ENCODE peak calls at places on chromosomes 5 and 9, in ten cellular contexts. D is upper lobe of left lung; G is Daoy; T is osteocyte; O is fibroblast of the conjunctiva; K is sigmoid colon; W is HuH-7.5; M is M059J; J is activated T-helper 9 cell treated with anti-CD3 and anti-CD28 coated beads, Interleukin-2, amount 50 U/mL, for 16 hours; Q is stimulated activated CD8-positive, alpha-beta memory T cell treated with anti-CD3 and anti-CD28 coated beads, Interleukin-2, amount 100 ng/mL, for 48 hours. E is an unnamed sample.

GRCh38 chr9:76400534-76401096 is 6.4 kb upstream of the RFK start:
- DNase-seq in D (no peak), G (no peak), T (no peak), O (no peak), K (no peak), W (no peak), M (peak), J (no peak), Q (no peak), E (no peak)

GRCh38 chr5:95891499-95891898 is 69.0 kb upstream of the GLRX start:
- DNase-seq in D (no peak), G (no peak), T (no peak), O (no peak), K (no peak), W (no peak), M (no peak), J (no peak), Q (no peak), E (no peak)

GRCh38 chr5:148740966-148741742 is 85.3 kb upstream of the ADRB2 start:
- DNase-seq in D (no peak), G (peak), T (no peak), O (peak), K (peak), W (no peak), M (peak), J (no peak), Q (no peak), E (peak)

GRCh38 chr9:133881671-133882381 is 110.3 kb downstream of the VAV2 start:
- DNase-seq in D (no peak), G (no peak), T (no peak), O (no peak), K (no peak), W (no peak), M (no peak), J (no peak), Q (no peak), E (no peak)

GRCh38 chr9:87471746-87472145 is 25.9 kb upstream of the DAPK1 start:
- DNase-seq in D (no peak), G (no peak), T (no peak), O (no peak), K (no peak), W (no peak), M (no peak), J (no peak), Q (no peak), E (no peak)

GRCh38 chr5:91214571-91214970 is 168.5 kb downstream of the ARRDC3 start:
- DNase-seq in D (no peak), G (no peak), T (no peak), O (no peak), K (no peak), W (no peak), M (no peak), J (no peak), Q (no peak), E (no peak)

GRCh38 chr5:142239394-142240159 is 85.2 kb downstream of the SPRY4 start:
- DNase-seq in D (no peak), G (no peak), T (no peak), O (no peak), K (no peak), W (no peak), M (no peak), J (no peak), Q (no peak), E (no peak)

GRCh38 chr5:14464101-14464500 is 117.5 kb upstream of the OTULINL start:
- DNase-seq in D (no peak), G (no peak), T (no peak), O (no peak), K (no peak), W (no peak), M (no peak), J (no peak), Q (no peak), E (no peak)

GRCh38 chr5:78615697-78616096 is 32.9 kb downstream of the LHFPL2 start:
- DNase-seq in D (no peak), G (no peak), T (no peak), O (no peak), K (no peak), W (no peak), M (peak), J (no peak), Q (no peak), E (no peak)

GRCh38 chr5:141945511-141946024 is 12.4 kb downstream of the PCDH12 start:
- DNase-seq in D (peak), G (no peak), T (no peak), O (no peak), K (peak), W (no peak), M (no peak), J (no peak), Q (no peak), E (peak)